ENCODE peak calls at places on chromosomes 1 and 21, in seven cellular contexts. A, N, W, T, H, Q and F are unnamed samples.

GRCh38 chr1:18575620-18576019 is 55.0 kb upstream of the PAX7 start:
- DNase-seq in H (peak), Q (no peak), N (peak), T (peak), A (no peak), W (no peak), F (no peak)

GRCh38 chr1:66521736-66522365 is 12.1 kb upstream of the SGIP1 start:
- DNase-seq in A (no peak), Q (no peak), N (no peak), T (no peak), W (peak), H (peak), F (no peak)

GRCh38 chr1:64950284-64950809 is 16.0 kb downstream of the JAK1 start:
- DNase-seq in H (no peak), A (no peak), W (no peak), T (no peak), N (no peak), Q (no peak), F (no peak)

GRCh38 chr1:236287757-236288619 is 6.2 kb upstream of the ERO1B start:
- DNase-seq in N (no peak), H (no peak), Q (no peak), W (no peak), T (peak), A (no peak), F (no peak)

GRCh38 chr1:10514490-10515235 is 39.9 kb downstream of the PEX14 start:
- DNase-seq in N (no peak), H (peak), Q (no peak), A (no peak), W (peak), T (peak), F (no peak)

GRCh38 chr1:147072371-147073061 is 99.8 kb downstream of the PRKAB2 start:
- DNase-seq in W (no peak), H (peak), A (no peak), Q (no peak), N (no peak), T (peak), F (no peak)

GRCh38 chr1:223266632-223267172 is 97.3 kb downstream of the SUSD4 start:
- DNase-seq in H (no peak), W (no peak), A (no peak), T (no peak), N (no peak), Q (no peak), F (no peak)

GRCh38 chr1:204726478-204726877 is 40.9 kb upstream of the LRRN2 start:
- DNase-seq in W (peak), H (peak), A (no peak), N (no peak), T (no peak), Q (no peak), F (peak)

GRCh38 chr1:207818971-207819451 is 67.2 kb downstream of the CD46 start:
- DNase-seq in N (no peak), Q (no peak), W (peak), T (no peak), A (no peak), H (peak), F (no peak)

GRCh38 chr1:25700626-25701025 is 84.0 kb downstream of the MAN1C1 start:
- DNase-seq in N (no peak), A (no peak), H (peak), W (no peak), Q (no peak), T (peak), F (no peak)

GRCh38 chr1:234212764-234213406 is 160.4 kb upstream of the COA6 start:
- DNase-seq in N (no peak), A (no peak), H (peak), Q (no peak), T (peak), W (no peak), F (peak)

GRCh38 chr1:180662709-180663108 is 30.9 kb downstream of the XPR1 start:
- DNase-seq in H (no peak), T (no peak), A (no peak), N (no peak), Q (no peak), W (no peak), F (no peak)

GRCh38 chr1:18299441-18300338 is 181.0 kb upstream of the KLHDC7A start:
- DNase-seq in N (no peak), A (no peak), T (peak), Q (no peak), W (no peak), H (peak), F (no peak)

GRCh38 chr21:25895565-25896205 is 160.9 kb downstream of the GABPA start:
- DNase-seq in W (no peak), N (no peak), H (peak), T (peak), A (no peak), Q (no peak), F (no peak)

GRCh38 chr1:160821627-160822026 is 25.7 kb downstream of the LY9 start:
- DNase-seq in Q (no peak), W (no peak), A (no peak), N (no peak), T (peak), H (no peak), F (no peak)

GRCh38 chr1:39268906-39269305 is 64.4 kb downstream of the MACF1 start:
- DNase-seq in W (no peak), H (peak), A (no peak), N (no peak), T (peak), Q (no peak), F (no peak)

GRCh38 chr21:38661296-38662223 is 144.2 kb upstream of the ETS2 start:
- DNase-seq in N (peak), H (peak), W (peak), A (no peak), T (peak), Q (no peak), F (no peak)

GRCh38 chr1:241423541-241424479 is 66.8 kb upstream of the RGS7 start:
- DNase-seq in W (peak), A (no peak), N (no peak), H (peak), T (peak), Q (no peak), F (no peak)

GRCh38 chr1:203200916-203201315 is 14.4 kb upstream of the CHI3L1 start:
- DNase-seq in A (no peak), H (no peak), Q (no peak), N (no peak), T (no peak), W (no peak), F (no peak)

GRCh38 chr1:97796716-97797115 is 124.1 kb downstream of the DPYD start:
- DNase-seq in T (no peak), W (peak), A (no peak), Q (no peak), N (no peak), H (peak), F (no peak)

GRCh38 chr21:37153935-37154350 is 80.9 kb downstream of the TTC3 start:
- DNase-seq in T (no peak), W (peak), H (no peak), A (no peak), N (peak), Q (no peak), F (no peak)

GRCh38 chr1:41221995-41222991 is 19.8 kb downstream of the SCMH1 start:
- DNase-seq in T (no peak), H (no peak), A (no peak), W (peak), Q (no peak), N (no peak), F (no peak)

GRCh38 chr1:107681001-107681479 is 283.9 kb downstream of the VAV3 start:
- DNase-seq in W (no peak), N (no peak), A (no peak), T (no peak), Q (no peak), H (no peak), F (no peak)

GRCh38 chr1:1775364-1776226 is 2.7 kb downstream of the NADK start:
- DNase-seq in Q (no peak), N (no peak), W (no peak), T (peak), H (no peak), A (no peak), F (no peak)

GRCh38 chr1:36644556-36644955 is 161.8 kb upstream of the CSF3R start:
- DNase-seq in A (no peak), N (no peak), W (no peak), H (no peak), Q (no peak), T (no peak), F (no peak)
- H3K27ac ChIP-seq in A (no peak), N (no peak), W (no peak), H (no peak), Q (no peak), T (no peak), F (no peak)

DNA sequence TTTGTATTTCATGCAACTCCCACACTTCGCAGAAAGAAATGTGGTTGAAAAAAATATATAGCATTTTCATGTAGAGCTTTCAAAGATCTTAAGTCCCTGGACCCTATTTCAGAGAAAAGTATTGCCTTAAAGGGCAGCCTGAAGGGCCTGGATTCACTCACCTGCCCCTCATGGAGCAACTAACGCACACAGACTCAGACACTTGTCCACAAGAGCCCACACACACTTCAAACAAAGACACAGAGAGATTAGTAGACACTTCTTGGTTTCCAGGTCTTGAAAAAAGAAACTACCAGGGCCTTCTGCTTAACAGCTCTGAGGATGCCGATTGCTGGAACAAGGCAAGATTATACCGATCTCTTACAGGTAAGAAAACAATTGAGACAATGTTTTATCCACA is 122.2 kb downstream of the ZBTB18 start:
- DNase-seq in H (no peak), W (no peak), N (no peak), Q (no peak), A (no peak), T (no peak), F (no peak)
- H3K27ac ChIP-seq in H (no peak), W (no peak), N (no peak), Q (no peak), A (no peak), T (no peak), F (no peak)

GRCh38 chr1:91871994-91872393 is 14.0 kb downstream of the TGFBR3 start:
- DNase-seq in A (no peak), T (no peak), Q (no peak), N (no peak), W (peak), H (peak), F (no peak)

GRCh38 chr1:91872560-91873081 is 13.3 kb downstream of the TGFBR3 start:
- DNase-seq in H (peak), A (no peak), T (no peak), Q (no peak), W (peak), N (no peak), F (peak)

GRCh38 chr1:91866425-91866824 is 19.5 kb downstream of the TGFBR3 start:
- DNase-seq in A (no peak), H (no peak), T (no peak), W (no peak), Q (no peak), N (no peak), F (no peak)

GRCh38 chr1:91874167-91874566 is 11.8 kb downstream of the TGFBR3 start:
- DNase-seq in W (no peak), H (no peak), N (no peak), A (no peak), Q (no peak), T (no peak), F (no peak)

GRCh38 chr1:91870322-91870721 is 15.6 kb downstream of the TGFBR3 start:
- DNase-seq in N (no peak), H (no peak), Q (no peak), T (no peak), W (no peak), A (no peak), F (no peak)
- H3K27ac ChIP-seq in N (no peak), H (no peak), Q (no peak), T (no peak), W (no peak), A (no peak), F (no peak)

GRCh38 chr1:210631399-210631798 is 302.7 kb downstream of the HHAT start:
- DNase-seq in A (no peak), Q (no peak), T (no peak), W (no peak), H (no peak), N (no peak), F (no peak)
- H3K27ac ChIP-seq in A (no peak), Q (no peak), T (no peak), W (no peak), H (no peak), N (peak), F (no peak)

GRCh38 chr1:244837597-244838258 is 2.3 kb downstream of the COX20 start:
- DNase-seq in H (no peak), T (no peak), Q (no peak), W (no peak), N (no peak), A (no peak), F (no peak)

GRCh38 chr1:244839656-244840055 is 4.2 kb downstream of the COX20 start:
- DNase-seq in Q (no peak), A (no peak), T (no peak), H (no peak), W (peak), N (no peak), F (no peak)

GRCh38 chr1:244841274-244841927 is 5.9 kb downstream of the COX20 start:
- DNase-seq in Q (no peak), T (no peak), H (no peak), W (no peak), A (no peak), N (no peak), F (no peak)

GRCh38 chr1:244843148-244843978 is 7.9 kb downstream of the COX20 start:
- DNase-seq in W (no peak), Q (no peak), H (peak), A (no peak), N (no peak), T (no peak), F (no peak)

DNA sequence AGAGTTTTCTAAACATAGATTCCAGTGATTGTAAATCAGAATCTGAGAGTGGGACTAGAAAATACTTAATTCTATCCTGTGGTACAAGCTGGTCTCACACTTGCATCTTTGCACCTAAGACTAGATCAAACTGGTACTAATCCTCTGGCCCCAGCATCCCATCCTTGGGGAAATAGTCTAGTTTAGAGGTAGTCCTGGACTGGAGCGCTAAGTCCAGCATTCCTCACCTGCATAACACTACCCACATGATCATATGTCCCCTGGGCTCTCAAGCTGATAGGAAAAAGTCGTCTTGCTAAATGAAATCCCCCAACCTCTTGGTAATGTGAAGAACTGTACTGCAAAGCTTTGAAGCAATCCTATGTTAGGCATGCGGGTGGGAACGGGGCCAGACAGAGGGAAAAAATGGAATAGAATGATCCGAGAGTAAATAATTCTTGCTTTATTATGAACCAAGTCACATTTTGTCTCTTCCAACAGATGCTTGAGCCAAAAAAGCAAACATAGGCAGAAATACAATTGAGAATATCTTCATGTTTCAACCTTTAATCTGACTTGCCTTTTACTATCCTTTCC is 4.8 kb downstream of the COX20 start:
- DNase-seq in H (no peak), A (no peak), N (no peak), T (no peak), W (no peak), Q (no peak), F (no peak)
- H3K27ac ChIP-seq in H (peak), A (no peak), N (no peak), T (peak), W (no peak), Q (no peak), F (no peak)

DNA sequence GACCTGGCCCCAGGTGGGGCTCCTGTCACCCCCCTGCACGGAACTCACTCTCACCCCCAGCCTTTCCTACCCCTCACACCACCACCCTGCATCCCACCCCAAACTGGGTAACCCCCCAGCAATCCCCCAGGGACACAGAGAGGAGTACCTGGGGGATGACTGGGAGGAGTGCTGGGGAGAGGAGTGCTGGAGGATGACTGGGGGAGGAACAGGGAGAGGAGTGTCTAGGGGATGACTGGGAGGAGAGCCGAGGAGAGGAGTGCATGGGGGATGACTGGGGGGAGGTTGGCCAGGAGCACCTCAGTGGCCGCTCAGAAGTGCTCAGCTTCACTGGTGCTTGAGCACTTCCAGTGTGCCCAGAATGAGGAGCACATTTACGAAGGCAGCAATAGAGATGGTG is 59.1 kb downstream of the SIK1 start:
- DNase-seq in Q (no peak), T (no peak), W (no peak), A (no peak), N (no peak), H (no peak), F (no peak)
- H3K27ac ChIP-seq in Q (no peak), T (no peak), W (no peak), A (no peak), N (no peak), H (no peak), F (no peak)